ENCODE peak calls at places on chromosomes 2 and 18, in six cellular contexts. X is IMR-90, Y is A549, Z is Peyer's patch, B is esophagus squamous epithelium, U is breast epithelium. D is an unnamed sample.

GRCh38 chr18:8548186-8548585 is 61.1 kb upstream of the RAB12 start:
- DNase-seq in X (peak; percentile 39), Y (no peak), Z (no peak), B (no peak), U (peak; percentile 69), D (no peak)

GRCh38 chr2:126715111-126715510 is 59.2 kb downstream of the GYPC start:
- DNase-seq in X (no peak), Y (no peak), Z (no peak), B (no peak), U (no peak), D (no peak)

GRCh38 chr2:105595536-105595935 is 149.2 kb upstream of the NCK2 start:
- DNase-seq in X (no peak), Y (no peak), Z (no peak), B (no peak), U (no peak), D (no peak)

GRCh38 chr2:79101024-79101423 is 13.2 kb upstream of the REG1B start:
- DNase-seq in X (no peak), Y (no peak), Z (no peak), B (no peak), U (no peak), D (no peak)

GRCh38 chr2:189628817-189629552 is 32.3 kb upstream of the ASNSD1 start:
- DNase-seq in X (no peak), Y (no peak), Z (no peak), B (no peak), U (no peak), D (no peak)

GRCh38 chr2:234468503-234468902 is 28.4 kb downstream of the ARL4C start:
- DNase-seq in X (no peak), Y (no peak), Z (no peak), B (no peak), U (peak; percentile 77), D (no peak)

GRCh38 chr2:82735336-82735735 is 1723.7 kb downstream of the SUCLG1 start:
- DNase-seq in X (no peak), Y (no peak), Z (no peak), B (no peak), U (no peak), D (no peak)

GRCh38 chr2:42195559-42195958 is 26.4 kb downstream of the EML4 start:
- DNase-seq in X (peak; percentile 86), Y (peak; percentile 45), Z (no peak), B (no peak), U (no peak), D (no peak)

GRCh38 chr2:200466703-200467418 is 43.0 kb downstream of the KCTD18 start:
- DNase-seq in X (peak; percentile 56), Y (no peak), Z (no peak), B (no peak), U (no peak), D (no peak)

GRCh38 chr2:16028644-16029043 is 88.3 kb downstream of the MYCN start:
- DNase-seq in X (no peak), Y (no peak), Z (no peak), B (no peak), U (no peak), D (no peak)

GRCh38 chr2:148020036-148020357 is 540 bp downstream of the ORC4 start:
- DNase-seq in X (peak; percentile 39), Y (no peak), Z (no peak), B (no peak), U (no peak), D (no peak)

GRCh38 chr2:45871541-45871940 is 220.1 kb downstream of the PRKCE start:
- DNase-seq in X (no peak), Y (no peak), Z (no peak), B (no peak), U (no peak), D (no peak)

GRCh38 chr2:47218066-47218581 is 63.0 kb upstream of the STPG4 start:
- DNase-seq in X (no peak), Y (no peak), Z (peak; percentile 57), B (no peak), U (peak; percentile 71), D (no peak)

GRCh38 chr2:96824079-96824870 is 8.2 kb downstream of the CNNM3 start:
- DNase-seq in X (peak; percentile 83), Y (no peak), Z (no peak), B (no peak), U (no peak), D (no peak)

GRCh38 chr18:68121826-68122225 is 593.1 kb downstream of the TMX3 start:
- DNase-seq in X (peak; percentile 19), Y (no peak), Z (no peak), B (no peak), U (no peak), D (no peak)

GRCh38 chr2:96097951-96098823 is 18.2 kb downstream of the ADRA2B start:
- DNase-seq in X (no peak), Y (no peak), Z (no peak), B (no peak), U (peak; percentile 6), D (peak; percentile 3)

GRCh38 chr18:51621103-51621969 is 423.9 kb upstream of the MEX3C start:
- DNase-seq in X (no peak), Y (peak; percentile 16), Z (peak; percentile 60), B (no peak), U (peak; percentile 42), D (peak; percentile 47)

GRCh38 chr2:45567974-45568789 is 42.9 kb downstream of the SRBD1 start:
- DNase-seq in X (peak; percentile 7), Y (no peak), Z (no peak), B (no peak), U (no peak), D (no peak)

GRCh38 chr2:58896600-58896999 is 655.5 kb upstream of the FANCL start:
- DNase-seq in X (peak; percentile 6), Y (no peak), Z (no peak), B (no peak), U (no peak), D (no peak)

GRCh38 chr2:68819556-68819955 is 51.6 kb downstream of the BMP10 start:
- DNase-seq in X (peak; percentile 83), Y (no peak), Z (no peak), B (no peak), U (no peak), D (no peak)

GRCh38 chr2:54402350-54402749 is 53.8 kb upstream of the SPTBN1 start:
- DNase-seq in X (peak; percentile 82), Y (no peak), Z (peak; percentile 51), B (no peak), U (no peak), D (peak; percentile 26)

DNA sequence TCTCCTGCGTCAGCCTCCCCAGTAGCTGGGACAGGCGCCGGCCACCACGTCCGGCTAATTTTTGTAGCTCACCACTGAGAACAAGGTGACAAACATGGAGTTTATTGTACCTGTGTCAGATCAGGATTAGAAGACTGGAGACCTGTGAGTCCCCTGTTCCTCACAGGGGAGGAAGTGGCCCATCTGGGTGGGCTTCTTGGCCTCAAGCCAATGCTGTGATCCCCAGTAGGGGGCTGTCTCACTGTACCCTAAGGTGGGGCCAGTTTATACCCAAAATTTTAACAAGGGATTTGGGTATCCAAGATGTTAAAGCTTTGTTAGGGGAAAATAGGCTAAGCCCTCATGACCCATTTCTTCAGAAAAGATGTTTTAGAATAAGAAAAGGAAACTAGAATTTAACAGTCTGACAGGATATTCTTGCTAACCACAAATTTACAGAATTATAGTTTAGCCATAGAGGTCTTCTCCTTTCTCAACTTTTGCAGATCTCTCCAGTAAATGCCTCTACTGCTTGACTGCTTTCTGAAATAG is 16.3 kb downstream of the PCBP1 start:
- DNase-seq in X (no peak), Y (no peak), Z (peak; percentile 68), B (no peak), U (no peak), D (no peak)
- TF ChIP-seq POLR2A in X (no peak), Y (no peak), Z (no peak), B (no peak), U (no peak), D (no peak)

GRCh38 chr2:241315183-241315878 is at the start of gene HDLBP:
- DNase-seq in X (peak; percentile 99), Y (peak; percentile 94), Z (peak; percentile 100), B (peak; percentile 94), U (peak; percentile 99), D (peak; percentile 99)
- H3K4me1 ChIP-seq in X (peaks cover 2% of the 10 kb centered on the region), Y (peaks cover 63% of the 10 kb centered on the region), Z (no peaks in the 10 kb centered on the region), B (peaks cover 34% of the 10 kb centered on the region), U (no peaks in the 10 kb centered on the region), D (peaks cover 37% of the 10 kb centered on the region)

DNA sequence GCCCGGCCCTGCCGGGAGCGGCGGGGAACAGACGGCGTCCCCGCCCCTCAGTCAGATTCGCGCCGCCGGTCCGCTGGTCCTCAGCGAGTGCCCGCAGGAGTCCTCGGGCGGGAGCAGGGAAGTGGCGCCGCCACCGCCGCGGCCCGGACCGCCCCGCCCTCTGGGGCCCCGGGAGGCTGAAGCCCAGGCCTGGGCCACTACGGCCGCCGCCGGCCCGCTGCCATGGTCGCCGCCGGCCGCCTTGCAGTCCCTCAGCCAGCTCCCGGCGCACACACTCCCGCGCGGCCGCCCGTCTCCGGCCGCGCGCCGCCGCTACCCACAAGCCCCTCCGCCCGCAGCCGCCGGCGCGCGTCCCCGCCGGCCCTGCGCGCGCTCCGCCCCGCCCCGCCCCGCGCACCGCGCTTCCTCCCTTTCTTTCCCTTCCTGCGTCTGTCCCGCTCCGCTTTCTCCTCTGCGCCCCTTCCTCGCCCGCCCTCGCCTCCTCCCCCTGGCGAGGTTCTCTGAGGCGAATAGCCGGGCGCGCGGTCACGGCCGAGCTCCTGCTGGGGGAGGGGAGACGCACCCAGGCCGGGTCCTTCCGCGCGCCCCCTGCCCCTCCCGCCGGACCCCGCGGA is at the start of gene ROCK2:
- DNase-seq in X (peak; percentile 79), Y (peak; percentile 79), Z (peak; percentile 92), B (peak; percentile 26), U (peak; percentile 82), D (peak; percentile 68)
- TF ChIP-seq POLR2A in X (peak; percentile 60), Y (peak; percentile 43), Z (peak; percentile 59), B (no peak), U (no peak), D (peak; percentile 76)

GRCh38 chr2:28663359-28663758 is 88.3 kb upstream of the PPP1CB start:
- DNase-seq in X (peak; percentile 79), Y (no peak), Z (no peak), B (no peak), U (no peak), D (no peak)
- H3K4me1 ChIP-seq in X (peaks cover 34% of the 10 kb centered on the region), Y (peaks cover 33% of the 10 kb centered on the region), Z (peaks cover 8% of the 10 kb centered on the region), B (peaks cover 55% of the 10 kb centered on the region), U (no peaks in the 10 kb centered on the region), D (no peaks in the 10 kb centered on the region)

D was measured in tibial nerve.